ENCODE peak calls at places on chromosomes 6 and 20, in five cellular contexts. Q is naive thymus-derived CD4-positive, alpha-beta T cell; F is small intestine; K is OCI-LY7; J is adrenal gland. A is an unnamed sample.

GRCh38 chr6:41373367-41373918 is 38.0 kb downstream of the NCR2 start:
- DNase-seq in K (no peak), F (no peak), J (no peak), Q (peak; percentile 21), A (no peak)

GRCh38 chr6:20341564-20341963 is 60.1 kb upstream of the E2F3 start:
- DNase-seq in F (no peak), Q (no peak), K (no peak), J (no peak), A (no peak)

GRCh38 chr6:142943746-142944125 is 1.2 kb downstream of the HIVEP2 start:
- DNase-seq in J (peak; percentile 17), Q (peak; percentile 55), K (peak; percentile 84), F (peak; percentile 35), A (no peak)

GRCh38 chr6:118725944-118726343 is 74.6 kb upstream of the CEP85L start:
- DNase-seq in J (no peak), Q (peak; percentile 60), K (no peak), F (no peak), A (no peak)

GRCh38 chr6:144178323-144178722 is 28.0 kb downstream of the STX11 start:
- DNase-seq in Q (no peak), F (no peak), J (no peak), K (no peak), A (no peak)

GRCh38 chr6:4844108-4844507 is 67.9 kb downstream of the CDYL start:
- DNase-seq in J (no peak), F (no peak), Q (no peak), K (no peak), A (no peak)

GRCh38 chr6:13787146-13787545 is 27.2 kb downstream of the MCUR1 start:
- DNase-seq in F (no peak), Q (no peak), J (no peak), K (no peak), A (no peak)

GRCh38 chr6:109197061-109197460 is 101.8 kb downstream of the CEP57L1 start:
- DNase-seq in J (no peak), K (no peak), F (peak; percentile 12), Q (no peak), A (no peak)

GRCh38 chr6:17204548-17204947 is 76.6 kb upstream of the RBM24 start:
- DNase-seq in F (no peak), Q (no peak), K (no peak), J (no peak), A (no peak)

GRCh38 chr6:51892750-51893149 is 194.7 kb downstream of the PKHD1 start:
- DNase-seq in K (no peak), Q (no peak), J (no peak), F (peak; percentile 6), A (no peak)

GRCh38 chr6:117481278-117481925 is 1.1 kb upstream of the DCBLD1 start:
- DNase-seq in Q (no peak), K (no peak), J (no peak), F (peak; percentile 49), A (no peak)
- H3K4me3 ChIP-seq in Q (peak overlapping the region; percentile 49), K (no peak overlapping the region), J (no peak overlapping the region), F (no peak overlapping the region), A (no peak overlapping the region)

GRCh38 chr20:34312024-34312460 is 8.9 kb upstream of the AHCY start:
- DNase-seq in F (peak; percentile 31), K (no peak), J (no peak), Q (no peak), A (no peak)
- H3K4me3 ChIP-seq in F (no peak overlapping the region), K (no peak overlapping the region), J (no peak overlapping the region), Q (no peak overlapping the region), A (no peak overlapping the region)

GRCh38 chr20:40958598-40958997 is 70.0 kb upstream of the TOP1 start:
- DNase-seq in K (no peak), F (no peak), J (no peak), Q (no peak), A (no peak)
- H3K4me3 ChIP-seq in K (no peak overlapping the region), F (no peak overlapping the region), J (no peak overlapping the region), Q (no peak overlapping the region), A (no peak overlapping the region)

GRCh38 chr20:37209193-37209592 is 29.8 kb upstream of the MROH8 start:
- DNase-seq in Q (no peak), F (no peak), K (no peak), J (no peak), A (no peak)

GRCh38 chr20:37204056-37204455 is 24.7 kb upstream of the MROH8 start:
- DNase-seq in Q (no peak), F (no peak), J (no peak), K (no peak), A (no peak)

GRCh38 chr20:37205130-37205529 is 25.8 kb upstream of the MROH8 start:
- DNase-seq in Q (no peak), J (no peak), F (no peak), K (no peak), A (no peak)

GRCh38 chr20:37209661-37210314 is 30.4 kb upstream of the MROH8 start:
- DNase-seq in J (peak; percentile 61), K (no peak), Q (no peak), F (peak; percentile 70), A (no peak)

DNA sequence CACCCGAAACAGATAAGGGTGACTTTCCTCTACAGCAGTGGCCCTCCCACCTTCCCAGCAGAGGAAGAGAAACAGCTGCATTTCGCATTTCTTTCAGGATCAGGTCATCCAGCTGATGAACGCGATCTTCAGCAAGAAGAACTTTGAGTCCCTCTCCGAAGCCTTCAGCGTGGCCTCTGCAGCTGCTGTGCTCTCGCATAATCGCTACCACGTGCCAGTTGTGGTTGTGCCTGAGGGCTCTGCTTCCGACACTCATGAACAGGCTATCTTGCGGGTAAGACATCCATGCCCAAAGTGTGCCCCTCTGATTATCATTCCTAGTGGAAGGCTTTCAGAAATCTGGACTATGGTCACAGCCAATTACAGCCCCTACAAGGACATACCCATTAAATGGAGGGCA is 27.8 kb upstream of the MROH8 start:
- DNase-seq in Q (no peak), F (no peak), J (no peak), K (no peak), A (no peak)
- H3K4me3 ChIP-seq in Q (no peak overlapping the region), F (no peak overlapping the region), J (no peak overlapping the region), K (no peak overlapping the region), A (no peak overlapping the region)

GRCh38 chr6:22727709-22728108 is 158.3 kb downstream of the HDGFL1 start:
- DNase-seq in K (no peak), F (no peak), Q (no peak), J (no peak), A (no peak)
- H3K4me3 ChIP-seq in K (no peak overlapping the region), F (no peak overlapping the region), Q (no peak overlapping the region), J (no peak overlapping the region), A (no peak overlapping the region)

A was measured in lung.